ENCODE peak calls at places on chromosome 4, in seven cellular contexts. One of them, this sample, is unnamed.

GRCh38 chr4:54146139-54146538 is 46.2 kb downstream of the GSX2 start:
- DNase-seq in pancreas: no peak
- DNase-seq in foreskin fibroblast: no peak
- DNase-seq in cardiac muscle cell: no peak
- DNase-seq in NCI-H1105 treated with DMSO at 0.1 percent for 48 hours: peak
- DNase-seq in mucosa of descending colon: no peak
- DNase-seq in AML-193: no peak
- DNase-seq in this sample: no peak

GRCh38 chr4:41505161-41505653 is 32.8 kb upstream of the LIMCH1 start:
- DNase-seq in pancreas: no peak
- DNase-seq in foreskin fibroblast: peak
- DNase-seq in cardiac muscle cell: no peak
- DNase-seq in NCI-H1105 treated with DMSO at 0.1 percent for 48 hours: peak
- DNase-seq in mucosa of descending colon: no peak
- DNase-seq in AML-193: no peak
- DNase-seq in this sample: no peak

GRCh38 chr4:56742080-56742871 is 61.2 kb upstream of the HOPX start:
- DNase-seq in pancreas: no peak
- DNase-seq in foreskin fibroblast: peak
- DNase-seq in cardiac muscle cell: peak
- DNase-seq in NCI-H1105 treated with DMSO at 0.1 percent for 48 hours: no peak
- DNase-seq in mucosa of descending colon: no peak
- DNase-seq in AML-193: no peak
- DNase-seq in this sample: no peak

GRCh38 chr4:117957570-117957969 is 76.7 kb upstream of the NDST3 start:
- DNase-seq in pancreas: no peak
- DNase-seq in foreskin fibroblast: no peak
- DNase-seq in cardiac muscle cell: no peak
- DNase-seq in NCI-H1105 treated with DMSO at 0.1 percent for 48 hours: peak
- DNase-seq in mucosa of descending colon: no peak
- DNase-seq in AML-193: no peak
- DNase-seq in this sample: no peak

GRCh38 chr4:85967872-85968271 is 392.0 kb downstream of the MAPK10 start:
- DNase-seq in pancreas: no peak
- DNase-seq in foreskin fibroblast: peak
- DNase-seq in cardiac muscle cell: peak
- DNase-seq in NCI-H1105 treated with DMSO at 0.1 percent for 48 hours: no peak
- DNase-seq in mucosa of descending colon: no peak
- DNase-seq in AML-193: no peak
- DNase-seq in this sample: no peak

GRCh38 chr4:53680588-53680987 is 89.3 kb upstream of the LNX1 start:
- DNase-seq in pancreas: no peak
- DNase-seq in foreskin fibroblast: no peak
- DNase-seq in cardiac muscle cell: no peak
- DNase-seq in NCI-H1105 treated with DMSO at 0.1 percent for 48 hours: no peak
- DNase-seq in mucosa of descending colon: no peak
- DNase-seq in AML-193: no peak
- DNase-seq in this sample: no peak

GRCh38 chr4:123449780-123450179 is 53.2 kb downstream of the SPRY1 start:
- DNase-seq in pancreas: no peak
- DNase-seq in foreskin fibroblast: peak
- DNase-seq in cardiac muscle cell: peak
- DNase-seq in NCI-H1105 treated with DMSO at 0.1 percent for 48 hours: no peak
- DNase-seq in mucosa of descending colon: no peak
- DNase-seq in AML-193: peak
- DNase-seq in this sample: no peak

GRCh38 chr4:5003372-5003857 is 15.8 kb downstream of the CYTL1 start:
- DNase-seq in pancreas: no peak
- DNase-seq in foreskin fibroblast: no peak
- DNase-seq in cardiac muscle cell: no peak
- DNase-seq in NCI-H1105 treated with DMSO at 0.1 percent for 48 hours: no peak
- DNase-seq in mucosa of descending colon: no peak
- DNase-seq in AML-193: no peak
- DNase-seq in this sample: no peak

GRCh38 chr4:141680060-141680459 is 43.7 kb downstream of the IL15 start:
- DNase-seq in pancreas: no peak
- DNase-seq in foreskin fibroblast: no peak
- DNase-seq in cardiac muscle cell: no peak
- DNase-seq in NCI-H1105 treated with DMSO at 0.1 percent for 48 hours: no peak
- DNase-seq in mucosa of descending colon: no peak
- DNase-seq in AML-193: no peak
- DNase-seq in this sample: no peak

GRCh38 chr4:175035907-175036306 is 117.7 kb downstream of the ADAM29 start:
- DNase-seq in pancreas: no peak
- DNase-seq in foreskin fibroblast: no peak
- DNase-seq in cardiac muscle cell: no peak
- DNase-seq in NCI-H1105 treated with DMSO at 0.1 percent for 48 hours: no peak
- DNase-seq in mucosa of descending colon: no peak
- DNase-seq in AML-193: no peak
- DNase-seq in this sample: no peak

GRCh38 chr4:117135634-117136354 is 50.4 kb upstream of the TRAM1L1 start:
- DNase-seq in pancreas: no peak
- DNase-seq in foreskin fibroblast: no peak
- DNase-seq in cardiac muscle cell: no peak
- DNase-seq in NCI-H1105 treated with DMSO at 0.1 percent for 48 hours: no peak
- DNase-seq in mucosa of descending colon: no peak
- DNase-seq in AML-193: no peak
- DNase-seq in this sample: no peak

GRCh38 chr4:155999743-156000142 is 46.1 kb upstream of the CTSO start:
- DNase-seq in pancreas: no peak
- DNase-seq in foreskin fibroblast: no peak
- DNase-seq in cardiac muscle cell: peak
- DNase-seq in NCI-H1105 treated with DMSO at 0.1 percent for 48 hours: no peak
- DNase-seq in mucosa of descending colon: no peak
- DNase-seq in AML-193: no peak
- DNase-seq in this sample: peak